ENCODE peak calls at places on chromosomes 7 and 10, in nine cellular contexts. One of them, this sample, is unnamed.

GRCh38 chr7:136179829-136180721 is 202.9 kb upstream of the MTPN start:
- DNase-seq in lung: no peak
- DNase-seq in Calu3: no peak
- DNase-seq in chondrocyte: no peak
- DNase-seq in ovary: no peak
- DNase-seq in tibial artery: no peak
- DNase-seq in MM.1S: no peak
- DNase-seq in heart left ventricle: no peak
- DNase-seq in OCI-LY7: no peak
- DNase-seq in this sample: no peak

GRCh38 chr10:102410427-102411073 is 8.0 kb downstream of the PSD start:
- DNase-seq in lung: no peak
- DNase-seq in Calu3: no peak
- DNase-seq in chondrocyte: no peak
- DNase-seq in ovary: no peak
- DNase-seq in tibial artery: no peak
- DNase-seq in MM.1S: no peak
- DNase-seq in heart left ventricle: no peak
- DNase-seq in OCI-LY7: no peak
- DNase-seq in this sample: no peak

GRCh38 chr7:142739927-142740492 is 9.3 kb upstream of the PRSS1 start:
- DNase-seq in lung: no peak
- DNase-seq in Calu3: no peak
- DNase-seq in chondrocyte: no peak
- DNase-seq in ovary: no peak
- DNase-seq in tibial artery: no peak
- DNase-seq in MM.1S: peak
- DNase-seq in heart left ventricle: no peak
- DNase-seq in OCI-LY7: peak
- DNase-seq in this sample: no peak

GRCh38 chr7:149856583-149856982 is 17.2 kb upstream of the ATP6V0E2 start:
- DNase-seq in lung: no peak
- DNase-seq in Calu3: no peak
- DNase-seq in chondrocyte: no peak
- DNase-seq in ovary: no peak
- DNase-seq in tibial artery: no peak
- DNase-seq in MM.1S: no peak
- DNase-seq in heart left ventricle: no peak
- DNase-seq in OCI-LY7: no peak
- DNase-seq in this sample: no peak

GRCh38 chr7:130974794-130975193 is 240.8 kb upstream of the KLF14 start:
- DNase-seq in lung: no peak
- DNase-seq in Calu3: no peak
- DNase-seq in chondrocyte: no peak
- DNase-seq in ovary: no peak
- DNase-seq in tibial artery: no peak
- DNase-seq in MM.1S: no peak
- DNase-seq in heart left ventricle: no peak
- DNase-seq in OCI-LY7: peak
- DNase-seq in this sample: no peak

GRCh38 chr10:101018600-101019439 is 12.1 kb downstream of the PDZD7 start:
- DNase-seq in lung: peak
- DNase-seq in Calu3: peak
- DNase-seq in chondrocyte: peak
- DNase-seq in ovary: peak
- DNase-seq in tibial artery: peak
- DNase-seq in MM.1S: peak
- DNase-seq in heart left ventricle: peak
- DNase-seq in OCI-LY7: peak
- DNase-seq in this sample: peak

GRCh38 chr7:117769085-117769484 is 104.2 kb downstream of the CTTNBP2 start:
- DNase-seq in lung: no peak
- DNase-seq in Calu3: no peak
- DNase-seq in chondrocyte: no peak
- DNase-seq in ovary: no peak
- DNase-seq in tibial artery: no peak
- DNase-seq in MM.1S: peak
- DNase-seq in heart left ventricle: no peak
- DNase-seq in OCI-LY7: no peak
- DNase-seq in this sample: no peak

GRCh38 chr7:154364156-154364555 is 312.0 kb downstream of the DPP6 start:
- DNase-seq in lung: no peak
- DNase-seq in Calu3: no peak
- DNase-seq in chondrocyte: no peak
- DNase-seq in ovary: no peak
- DNase-seq in tibial artery: no peak
- DNase-seq in MM.1S: no peak
- DNase-seq in heart left ventricle: no peak
- DNase-seq in OCI-LY7: no peak
- DNase-seq in this sample: no peak

GRCh38 chr10:6543431-6544005 is 36.6 kb downstream of the PRKCQ start:
- DNase-seq in lung: no peak
- DNase-seq in Calu3: no peak
- DNase-seq in chondrocyte: no peak
- DNase-seq in ovary: no peak
- DNase-seq in tibial artery: no peak
- DNase-seq in MM.1S: peak
- DNase-seq in heart left ventricle: no peak
- DNase-seq in OCI-LY7: peak
- DNase-seq in this sample: no peak

GRCh38 chr10:66365686-66366085 is 560.1 kb upstream of the LRRTM3 start:
- DNase-seq in lung: no peak
- DNase-seq in Calu3: no peak
- DNase-seq in chondrocyte: no peak
- DNase-seq in ovary: no peak
- DNase-seq in tibial artery: no peak
- DNase-seq in MM.1S: no peak
- DNase-seq in heart left ventricle: no peak
- DNase-seq in OCI-LY7: no peak
- DNase-seq in this sample: no peak

GRCh38 chr7:156063241-156063810 is 251.1 kb upstream of the SHH start:
- DNase-seq in lung: no peak
- DNase-seq in Calu3: no peak
- DNase-seq in chondrocyte: no peak
- DNase-seq in ovary: no peak
- DNase-seq in tibial artery: no peak
- DNase-seq in MM.1S: no peak
- DNase-seq in heart left ventricle: no peak
- DNase-seq in OCI-LY7: no peak
- DNase-seq in this sample: no peak

GRCh38 chr10:87763086-87763861 is 54.8 kb downstream of the ATAD1 start:
- DNase-seq in lung: no peak
- DNase-seq in Calu3: no peak
- DNase-seq in chondrocyte: no peak
- DNase-seq in ovary: no peak
- DNase-seq in tibial artery: no peak
- DNase-seq in MM.1S: no peak
- DNase-seq in heart left ventricle: no peak
- DNase-seq in OCI-LY7: no peak
- DNase-seq in this sample: no peak

GRCh38 chr7:66055321-66055956 is 20.2 kb upstream of the ASL start:
- DNase-seq in lung: no peak
- DNase-seq in Calu3: no peak
- DNase-seq in chondrocyte: no peak
- DNase-seq in ovary: no peak
- DNase-seq in tibial artery: no peak
- DNase-seq in MM.1S: no peak
- DNase-seq in heart left ventricle: no peak
- DNase-seq in OCI-LY7: no peak
- DNase-seq in this sample: no peak

GRCh38 chr10:103193107-103193819 is at the start of gene NT5C2:
- DNase-seq in lung: peak
- DNase-seq in Calu3: peak
- DNase-seq in chondrocyte: peak
- DNase-seq in ovary: peak
- DNase-seq in tibial artery: peak
- DNase-seq in MM.1S: peak
- DNase-seq in heart left ventricle: peak
- DNase-seq in OCI-LY7: peak
- DNase-seq in this sample: peak

GRCh38 chr7:80659120-80660055 is 20.9 kb downstream of the CD36 start:
- DNase-seq in lung: no peak
- DNase-seq in Calu3: no peak
- DNase-seq in chondrocyte: no peak
- DNase-seq in ovary: no peak
- DNase-seq in tibial artery: no peak
- DNase-seq in MM.1S: peak
- DNase-seq in heart left ventricle: no peak
- DNase-seq in OCI-LY7: peak
- DNase-seq in this sample: peak

GRCh38 chr7:36942062-36942461 is 217.8 kb upstream of the AOAH start:
- DNase-seq in lung: no peak
- DNase-seq in Calu3: no peak
- DNase-seq in chondrocyte: no peak
- DNase-seq in ovary: no peak
- DNase-seq in tibial artery: no peak
- DNase-seq in MM.1S: no peak
- DNase-seq in heart left ventricle: no peak
- DNase-seq in OCI-LY7: peak
- DNase-seq in this sample: no peak

GRCh38 chr10:67127441-67127840 is 201.6 kb downstream of the LRRTM3 start:
- DNase-seq in lung: no peak
- DNase-seq in Calu3: no peak
- DNase-seq in chondrocyte: no peak
- DNase-seq in ovary: no peak
- DNase-seq in tibial artery: no peak
- DNase-seq in MM.1S: no peak
- DNase-seq in heart left ventricle: no peak
- DNase-seq in OCI-LY7: no peak
- DNase-seq in this sample: no peak

DNA sequence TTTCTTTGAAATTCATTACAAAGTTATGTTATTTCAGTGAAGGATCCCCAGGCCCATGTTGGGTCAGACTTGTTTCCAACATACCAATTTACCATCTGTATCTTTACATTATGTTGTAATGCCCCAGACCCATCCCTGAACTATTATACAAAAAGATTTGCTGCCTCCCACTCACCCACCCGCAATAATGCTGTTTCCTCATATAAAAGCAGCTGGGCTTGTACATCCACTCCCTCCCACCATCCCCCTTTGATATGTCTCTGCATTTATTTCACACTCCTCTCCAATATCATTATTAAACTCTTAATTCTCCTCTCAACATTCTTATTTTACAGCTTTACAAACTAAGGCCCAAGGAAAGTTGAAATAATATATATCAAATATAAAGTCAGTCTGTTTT is 153.7 kb downstream of the DOCK4 start:
- DNase-seq in lung: no peak
- DNase-seq in Calu3: no peak
- DNase-seq in chondrocyte: no peak
- DNase-seq in ovary: no peak
- DNase-seq in tibial artery: no peak
- DNase-seq in MM.1S: no peak
- DNase-seq in heart left ventricle: no peak
- DNase-seq in OCI-LY7: no peak
- DNase-seq in this sample: no peak
- TF ChIP-seq CTCF in lung: no peak
- TF ChIP-seq CTCF in Calu3: no peak
- TF ChIP-seq CTCF in chondrocyte: no peak
- TF ChIP-seq CTCF in ovary: no peak
- TF ChIP-seq CTCF in tibial artery: no peak
- TF ChIP-seq CTCF in MM.1S: no peak
- TF ChIP-seq CTCF in heart left ventricle: no peak
- TF ChIP-seq CTCF in OCI-LY7: no peak
- TF ChIP-seq CTCF in this sample: no peak

GRCh38 chr7:151237244-151238189 is 5.2 kb downstream of the CHPF2 start:
- DNase-seq in lung: no peak
- DNase-seq in Calu3: no peak
- DNase-seq in chondrocyte: no peak
- DNase-seq in ovary: no peak
- DNase-seq in tibial artery: no peak
- DNase-seq in MM.1S: no peak
- DNase-seq in heart left ventricle: no peak
- DNase-seq in OCI-LY7: no peak
- DNase-seq in this sample: no peak
- TF ChIP-seq CTCF in lung: no peak
- TF ChIP-seq CTCF in Calu3: no peak
- TF ChIP-seq CTCF in chondrocyte: peak
- TF ChIP-seq CTCF in ovary: no peak
- TF ChIP-seq CTCF in tibial artery: no peak
- TF ChIP-seq CTCF in MM.1S: no peak
- TF ChIP-seq CTCF in heart left ventricle: no peak
- TF ChIP-seq CTCF in OCI-LY7: no peak
- TF ChIP-seq CTCF in this sample: no peak

DNA sequence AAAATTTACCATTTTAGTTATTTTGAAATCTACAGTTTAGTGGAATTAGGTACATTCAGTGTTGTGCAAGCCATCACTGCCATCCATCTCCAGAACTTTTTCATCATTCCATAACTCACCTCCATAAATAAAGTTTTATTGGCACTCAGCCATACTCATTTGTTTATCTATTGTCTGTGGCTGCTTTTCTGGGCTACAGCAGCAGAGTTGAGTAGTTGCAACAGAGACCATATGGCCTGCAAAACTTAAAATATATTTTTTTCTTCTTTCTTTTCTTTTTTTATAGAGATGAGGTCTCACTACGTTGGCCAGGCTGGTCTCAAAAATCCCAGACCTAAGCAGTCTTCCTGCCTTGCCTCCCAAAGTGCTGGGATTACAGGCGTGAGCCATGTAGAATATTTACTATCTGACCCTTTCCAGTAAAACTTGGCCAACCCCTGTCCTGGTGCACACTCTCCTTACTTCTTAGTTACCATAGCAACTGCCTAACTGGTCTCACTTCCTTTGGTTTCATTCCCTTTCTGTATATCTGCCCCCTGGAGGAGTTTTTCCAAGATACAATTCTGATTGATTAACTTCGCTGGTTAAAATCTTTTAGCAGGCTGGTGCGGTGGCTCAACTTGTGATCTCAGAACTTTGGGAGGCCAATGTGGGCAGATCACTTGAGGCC is 133.2 kb downstream of the CUX1 start:
- DNase-seq in lung: no peak
- DNase-seq in Calu3: no peak
- DNase-seq in chondrocyte: no peak
- DNase-seq in ovary: no peak
- DNase-seq in tibial artery: no peak
- DNase-seq in MM.1S: no peak
- DNase-seq in heart left ventricle: no peak
- DNase-seq in OCI-LY7: no peak
- DNase-seq in this sample: no peak
- TF ChIP-seq CTCF in lung: no peak
- TF ChIP-seq CTCF in Calu3: peak
- TF ChIP-seq CTCF in chondrocyte: peak
- TF ChIP-seq CTCF in ovary: no peak
- TF ChIP-seq CTCF in tibial artery: no peak
- TF ChIP-seq CTCF in MM.1S: no peak
- TF ChIP-seq CTCF in heart left ventricle: no peak
- TF ChIP-seq CTCF in OCI-LY7: no peak
- TF ChIP-seq CTCF in this sample: no peak

DNA sequence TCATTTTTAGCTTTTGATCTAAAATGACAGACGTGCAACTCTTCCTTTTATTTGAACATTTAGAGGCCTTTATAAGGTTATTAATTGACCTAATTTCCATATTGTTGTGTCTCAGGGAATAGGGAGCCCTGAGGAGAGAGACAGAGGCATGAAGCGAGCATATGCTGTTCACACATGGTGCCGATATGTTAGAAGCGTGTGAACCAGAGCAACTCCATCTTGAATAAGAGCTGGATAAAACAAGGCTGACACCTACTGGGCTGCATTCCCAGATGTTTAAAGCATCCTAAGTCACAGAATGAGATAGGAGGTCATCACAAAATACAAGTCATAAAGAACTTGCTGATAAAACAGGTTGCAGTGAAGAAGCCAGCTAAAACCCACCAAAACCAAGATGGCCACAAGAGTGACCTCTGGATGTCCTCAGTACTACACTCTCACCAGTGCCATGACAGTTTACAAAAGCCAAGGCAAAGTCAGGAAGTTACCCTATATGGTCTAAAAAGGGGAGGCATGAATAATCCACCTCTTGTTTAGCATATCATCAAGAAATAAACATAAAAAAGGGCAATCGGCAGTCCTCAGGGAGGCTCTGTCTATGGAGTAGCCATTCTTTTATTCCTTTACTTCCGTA is 80.1 kb downstream of the SEC61G start:
- DNase-seq in lung: no peak
- DNase-seq in Calu3: no peak
- DNase-seq in chondrocyte: no peak
- DNase-seq in ovary: no peak
- DNase-seq in tibial artery: no peak
- DNase-seq in MM.1S: no peak
- DNase-seq in heart left ventricle: no peak
- DNase-seq in OCI-LY7: no peak
- DNase-seq in this sample: no peak
- TF ChIP-seq CTCF in lung: no peak
- TF ChIP-seq CTCF in Calu3: no peak
- TF ChIP-seq CTCF in chondrocyte: peak
- TF ChIP-seq CTCF in ovary: no peak
- TF ChIP-seq CTCF in tibial artery: no peak
- TF ChIP-seq CTCF in MM.1S: no peak
- TF ChIP-seq CTCF in heart left ventricle: no peak
- TF ChIP-seq CTCF in OCI-LY7: no peak
- TF ChIP-seq CTCF in this sample: no peak